ENCODE peak calls at places on chromosomes 6 and 20, in five cellular contexts. One of them, this sample, is unnamed.

GRCh38 chr6:90759662-90760061 is 172.8 kb upstream of the MAP3K7 start:
- DNase-seq in K562: no peak
- DNase-seq in GM12878: no peak
- DNase-seq in SK-N-SH: no peak
- DNase-seq in HepG2: no peak
- DNase-seq in this sample: no peak

GRCh38 chr6:56814802-56815201 is 140.1 kb upstream of the BEND6 start:
- DNase-seq in K562: no peak
- DNase-seq in GM12878: no peak
- DNase-seq in SK-N-SH: no peak
- DNase-seq in HepG2: no peak
- DNase-seq in this sample: no peak

GRCh38 chr20:34579191-34579661 is 20.7 kb downstream of the MAP1LC3A start:
- DNase-seq in K562: no peak
- DNase-seq in GM12878: no peak
- DNase-seq in SK-N-SH: no peak
- DNase-seq in HepG2: peak; percentile 45
- DNase-seq in this sample: peak; percentile 28

GRCh38 chr6:124119591-124119990 is 315.9 kb downstream of the NKAIN2 start:
- DNase-seq in K562: no peak
- DNase-seq in GM12878: no peak
- DNase-seq in SK-N-SH: no peak
- DNase-seq in HepG2: no peak
- DNase-seq in this sample: no peak

GRCh38 chr6:33620584-33621395 is at the start of gene ITPR3:
- DNase-seq in K562: peak; percentile 95
- DNase-seq in GM12878: peak; percentile 28
- DNase-seq in SK-N-SH: peak; percentile 86
- DNase-seq in HepG2: no peak
- DNase-seq in this sample: peak; percentile 37

GRCh38 chr20:45328451-45328850 is 19.8 kb downstream of the SDC4 start:
- DNase-seq in K562: no peak
- DNase-seq in GM12878: no peak
- DNase-seq in SK-N-SH: no peak
- DNase-seq in HepG2: no peak
- DNase-seq in this sample: no peak

GRCh38 chr6:21764989-21765388 is 171.4 kb downstream of the SOX4 start:
- DNase-seq in K562: no peak
- DNase-seq in GM12878: no peak
- DNase-seq in SK-N-SH: no peak
- DNase-seq in HepG2: no peak
- DNase-seq in this sample: no peak

GRCh38 chr6:6951355-6951754 is 156.4 kb upstream of the RREB1 start:
- DNase-seq in K562: no peak
- DNase-seq in GM12878: no peak
- DNase-seq in SK-N-SH: no peak
- DNase-seq in HepG2: no peak
- DNase-seq in this sample: no peak

GRCh38 chr6:158322724-158323560 is 10.7 kb downstream of the TULP4 start:
- DNase-seq in K562: peak; percentile 33
- DNase-seq in GM12878: peak; percentile 45
- DNase-seq in SK-N-SH: no peak
- DNase-seq in HepG2: peak; percentile 97
- DNase-seq in this sample: no peak
- TF ChIP-seq ZBTB33 in K562: no peak
- TF ChIP-seq ZBTB33 in GM12878: no peak
- TF ChIP-seq ZBTB33 in SK-N-SH: no peak
- TF ChIP-seq ZBTB33 in HepG2: peak; percentile 10
- TF ChIP-seq ZBTB33 in this sample: no peak

DNA sequence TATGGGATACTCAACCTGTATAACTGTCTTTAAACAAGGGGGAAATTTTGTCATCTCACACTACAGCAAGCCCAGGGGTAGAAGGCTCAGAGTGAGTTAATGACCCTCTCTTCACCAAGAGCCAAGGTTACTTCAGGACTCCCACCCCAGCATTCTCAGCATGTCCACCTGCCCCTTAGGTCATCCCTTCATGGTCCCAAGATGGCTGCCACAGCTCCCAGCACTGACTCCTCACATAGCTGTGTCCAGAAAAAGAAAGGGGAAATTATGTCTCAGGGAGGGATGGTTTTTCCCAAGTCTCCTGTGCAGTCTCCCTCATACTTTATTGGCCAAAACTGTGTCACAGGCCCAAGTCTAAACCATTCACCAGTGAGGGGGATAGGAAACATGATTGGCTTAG is 36.9 kb downstream of the HM13 start:
- DNase-seq in K562: no peak
- DNase-seq in GM12878: no peak
- DNase-seq in SK-N-SH: no peak
- DNase-seq in HepG2: no peak
- DNase-seq in this sample: no peak
- H3K36me3 ChIP-seq in K562: peaks cover 87% of the 10 kb centered on the region
- H3K36me3 ChIP-seq in GM12878: peaks cover 30% of the 10 kb centered on the region
- H3K36me3 ChIP-seq in SK-N-SH: peaks cover 49% of the 10 kb centered on the region
- H3K36me3 ChIP-seq in HepG2: peaks cover 51% of the 10 kb centered on the region
- H3K36me3 ChIP-seq in this sample: peaks cover 31% of the 10 kb centered on the region

DNA sequence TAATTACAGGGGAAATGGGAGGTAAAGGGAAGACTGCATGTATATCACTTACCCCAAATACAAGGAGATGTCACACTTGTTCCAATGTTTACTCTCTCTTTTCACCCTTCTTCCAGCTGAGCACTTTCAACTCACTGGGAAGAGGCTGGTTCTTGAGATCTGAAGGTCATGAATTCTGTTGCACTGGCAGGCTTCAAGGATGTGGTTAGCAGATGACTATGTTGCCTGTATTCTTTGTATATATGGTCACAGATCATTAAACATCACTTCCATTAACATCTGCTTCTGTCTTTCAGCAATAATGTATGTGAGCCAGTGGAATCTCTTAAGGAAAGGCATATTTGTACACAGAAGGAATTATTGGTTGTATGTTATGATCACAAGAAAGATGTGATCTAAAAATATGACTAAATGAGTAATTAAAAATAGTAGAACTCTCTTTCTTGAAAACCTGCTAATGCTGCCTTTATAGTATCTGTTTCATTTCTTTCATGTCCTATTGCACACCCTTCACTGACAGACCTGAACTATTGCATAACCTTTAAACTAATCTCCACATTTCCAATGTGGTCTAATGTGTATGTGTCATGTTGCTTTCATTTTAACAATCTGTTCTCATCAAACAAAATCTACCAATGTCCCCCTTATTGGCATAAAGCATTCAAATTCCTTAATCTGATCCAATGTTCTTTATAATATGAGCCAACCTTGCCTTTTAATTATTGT is 131.4 kb upstream of the EPHA7 start:
- DNase-seq in K562: no peak
- DNase-seq in GM12878: no peak
- DNase-seq in SK-N-SH: no peak
- DNase-seq in HepG2: no peak
- DNase-seq in this sample: no peak
- TF ChIP-seq ZBTB33 in K562: no peak
- TF ChIP-seq ZBTB33 in GM12878: no peak
- TF ChIP-seq ZBTB33 in SK-N-SH: no peak
- TF ChIP-seq ZBTB33 in HepG2: no peak
- TF ChIP-seq ZBTB33 in this sample: no peak

DNA sequence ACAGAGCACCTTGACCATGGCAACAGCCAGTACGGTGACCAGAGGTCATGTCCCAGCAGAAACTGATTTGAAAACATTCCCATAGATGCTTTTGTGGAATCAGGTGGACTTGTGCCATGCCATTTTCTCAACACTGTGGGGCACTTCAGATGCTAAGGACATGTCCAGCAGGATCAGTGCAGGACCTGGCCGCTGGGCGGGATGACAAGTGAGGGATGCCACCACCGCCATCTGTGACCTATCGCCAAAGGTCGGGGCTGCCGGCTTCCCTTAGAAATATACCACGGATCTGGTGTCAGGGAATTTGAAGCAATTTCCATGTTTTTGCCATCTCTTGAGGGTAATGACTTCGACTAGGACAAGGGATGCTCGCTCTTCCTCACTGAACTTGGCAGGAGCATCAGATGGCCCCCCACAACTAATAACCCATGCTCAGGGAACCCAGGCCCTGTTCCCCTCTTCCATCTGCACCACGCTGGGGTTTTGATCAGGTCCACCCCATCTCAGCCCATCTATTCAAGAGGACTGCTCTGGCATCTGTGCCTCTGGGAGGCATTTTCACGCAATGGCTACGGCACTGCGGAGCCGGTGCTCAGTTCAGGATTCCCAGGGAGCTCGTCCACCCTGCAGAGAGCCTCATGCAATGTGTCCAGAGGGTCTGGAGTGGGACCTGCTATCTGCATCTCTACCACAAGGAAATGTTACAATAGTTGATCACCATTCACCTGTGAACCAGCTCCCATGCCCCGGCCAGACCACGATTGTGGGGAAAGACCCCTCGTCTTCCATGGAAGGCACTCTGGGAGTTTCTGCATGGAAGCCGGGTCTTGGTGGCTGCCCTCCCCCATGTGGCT is 302.6 kb downstream of the TAF4 start:
- DNase-seq in K562: no peak
- DNase-seq in GM12878: no peak
- DNase-seq in SK-N-SH: no peak
- DNase-seq in HepG2: no peak
- DNase-seq in this sample: no peak
- H3K36me3 ChIP-seq in K562: no peaks in the 10 kb centered on the region
- H3K36me3 ChIP-seq in GM12878: no peaks in the 10 kb centered on the region
- H3K36me3 ChIP-seq in SK-N-SH: no peaks in the 10 kb centered on the region
- H3K36me3 ChIP-seq in HepG2: no peaks in the 10 kb centered on the region
- H3K36me3 ChIP-seq in this sample: no peaks in the 10 kb centered on the region

DNA sequence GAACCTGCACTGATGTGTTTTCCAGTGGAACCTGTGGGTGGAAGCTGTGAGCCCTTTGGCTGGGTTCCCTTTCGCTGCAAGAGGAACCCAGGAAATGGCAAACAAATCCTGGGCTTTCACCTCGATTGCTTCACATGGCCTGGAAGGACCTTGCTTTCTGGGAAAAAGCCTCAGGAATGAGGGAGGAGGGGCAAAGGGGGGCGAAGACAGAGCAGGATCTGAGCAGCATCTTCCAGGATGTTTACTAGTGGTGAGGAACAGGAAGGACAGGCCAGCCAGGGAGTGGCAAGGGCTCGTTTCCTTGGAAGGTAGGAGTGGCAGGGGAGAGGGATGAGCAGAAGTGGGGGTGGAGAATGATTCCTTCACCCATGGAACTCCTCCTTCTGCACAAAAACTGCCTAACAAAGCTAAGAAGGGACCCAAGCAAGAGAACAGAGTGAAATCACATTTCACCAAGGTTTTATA is 5.9 kb downstream of the SLC2A10 start:
- DNase-seq in K562: no peak
- DNase-seq in GM12878: no peak
- DNase-seq in SK-N-SH: no peak
- DNase-seq in HepG2: no peak
- DNase-seq in this sample: no peak
- TF ChIP-seq ZBTB33 in K562: no peak
- TF ChIP-seq ZBTB33 in GM12878: no peak
- TF ChIP-seq ZBTB33 in SK-N-SH: no peak
- TF ChIP-seq ZBTB33 in HepG2: no peak
- TF ChIP-seq ZBTB33 in this sample: no peak